ENCODE peak calls at places on chromosomes 12 and 14, in five cellular contexts. F is psoas muscle, R is suprapubic skin, W is Peyer's patch, O is heart right ventricle. U is an unnamed sample.

GRCh38 chr14:95222151-95222631 is 64.9 kb upstream of the DICER1 start:
- DNase-seq in F (peak), R (no peak), W (no peak), O (no peak), U (no peak)

GRCh38 chr12:92784356-92784755 is 81.6 kb downstream of the PLEKHG7 start:
- DNase-seq in F (no peak), R (no peak), W (no peak), O (no peak), U (no peak)

GRCh38 chr14:21382886-21383847 is 652 bp downstream of the SUPT16H start:
- DNase-seq in F (peak), R (no peak), W (peak), O (peak), U (peak)

GRCh38 chr12:122850695-122851350 is 15.6 kb downstream of the HIP1R start:
- DNase-seq in F (peak), R (no peak), W (no peak), O (no peak), U (no peak)

GRCh38 chr12:98399532-98399931 is 115.9 kb upstream of the TMPO start:
- DNase-seq in F (no peak), R (no peak), W (no peak), O (no peak), U (no peak)

GRCh38 chr12:80576641-80577418 is 130.6 kb upstream of the MYF6 start:
- DNase-seq in F (no peak), R (no peak), W (no peak), O (no peak), U (no peak)

GRCh38 chr12:6306599-6307220 is 3.8 kb upstream of the PLEKHG6 start:
- DNase-seq in F (no peak), R (no peak), W (peak), O (no peak), U (no peak)

GRCh38 chr12:124693356-124693755 is 125.9 kb upstream of the NCOR2 start:
- DNase-seq in F (no peak), R (no peak), W (no peak), O (no peak), U (no peak)

GRCh38 chr14:59343585-59343984 is 121.6 kb downstream of the GPR135 start:
- DNase-seq in F (no peak), R (no peak), W (no peak), O (peak), U (no peak)

GRCh38 chr14:37599527-37600368 is 4.3 kb downstream of the TTC6 start:
- DNase-seq in F (no peak), R (no peak), W (no peak), O (no peak), U (no peak)

GRCh38 chr12:57756406-57757341 is 1.8 kb downstream of the MARCHF9 start:
- DNase-seq in F (peak), R (no peak), W (peak), O (peak), U (no peak)

GRCh38 chr14:25231006-25231405 is 181.1 kb upstream of the STXBP6 start:
- DNase-seq in F (no peak), R (no peak), W (no peak), O (no peak), U (no peak)

GRCh38 chr14:103386632-103387329 is 1.6 kb downstream of the MARK3 start:
- DNase-seq in F (no peak), R (no peak), W (no peak), O (no peak), U (no peak)

GRCh38 chr12:55996201-55996714 is 818 bp upstream of the SUOX start:
- DNase-seq in F (peak), R (no peak), W (no peak), O (no peak), U (peak)

GRCh38 chr12:52149182-52149641 is 42.6 kb downstream of the KRT80 start:
- DNase-seq in F (no peak), R (no peak), W (no peak), O (no peak), U (no peak)

GRCh38 chr12:121062391-121063045 is 23.5 kb upstream of the OASL start:
- DNase-seq in F (no peak), R (peak), W (no peak), O (no peak), U (no peak)

GRCh38 chr12:132575661-132576060 is 34.7 kb downstream of the LRCOL1 start:
- DNase-seq in F (no peak), R (no peak), W (no peak), O (no peak), U (no peak)

GRCh38 chr14:67815573-67816235 is 686 bp downstream of the ZFYVE26 start:
- DNase-seq in F (no peak), R (no peak), W (no peak), O (no peak), U (no peak)

GRCh38 chr12:91023326-91024004 is 18.7 kb upstream of the EPYC start:
- DNase-seq in F (no peak), R (no peak), W (no peak), O (no peak), U (no peak)

GRCh38 chr14:68510201-68510600 is 282.7 kb downstream of the ZFP36L1 start:
- DNase-seq in F (peak), R (no peak), W (no peak), O (peak), U (no peak)

GRCh38 chr12:127785535-127785934 is 481.4 kb upstream of the TMEM132C start:
- DNase-seq in F (no peak), R (no peak), W (no peak), O (no peak), U (no peak)

GRCh38 chr12:99544457-99544856 is 103.1 kb upstream of the GARIN6 start:
- DNase-seq in F (no peak), R (no peak), W (no peak), O (no peak), U (no peak)

DNA sequence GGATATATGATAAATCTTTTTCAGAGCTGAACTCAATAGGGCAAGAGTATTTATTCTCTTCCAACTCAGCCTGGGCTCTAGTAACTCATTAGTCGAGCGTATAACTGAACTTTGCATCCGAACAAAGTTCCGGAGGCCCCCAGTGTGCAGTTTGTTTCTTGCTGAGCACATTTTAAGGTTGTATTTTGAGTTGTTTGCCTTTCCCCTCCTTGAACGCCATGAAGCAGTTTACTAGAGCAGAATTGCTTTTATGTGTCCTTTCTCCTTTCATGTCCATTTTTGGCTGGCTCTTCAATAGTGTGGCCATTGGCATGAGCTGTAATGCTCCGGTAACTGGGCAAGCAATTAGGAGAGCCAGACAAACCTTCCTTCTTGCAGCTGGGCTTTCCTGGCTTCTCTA is 105.3 kb downstream of the WIF1 start:
- DNase-seq in F (no peak), R (no peak), W (no peak), O (no peak), U (no peak)
- H3K27ac ChIP-seq in F (no peak), R (no peak), W (peak), O (no peak), U (no peak)

DNA sequence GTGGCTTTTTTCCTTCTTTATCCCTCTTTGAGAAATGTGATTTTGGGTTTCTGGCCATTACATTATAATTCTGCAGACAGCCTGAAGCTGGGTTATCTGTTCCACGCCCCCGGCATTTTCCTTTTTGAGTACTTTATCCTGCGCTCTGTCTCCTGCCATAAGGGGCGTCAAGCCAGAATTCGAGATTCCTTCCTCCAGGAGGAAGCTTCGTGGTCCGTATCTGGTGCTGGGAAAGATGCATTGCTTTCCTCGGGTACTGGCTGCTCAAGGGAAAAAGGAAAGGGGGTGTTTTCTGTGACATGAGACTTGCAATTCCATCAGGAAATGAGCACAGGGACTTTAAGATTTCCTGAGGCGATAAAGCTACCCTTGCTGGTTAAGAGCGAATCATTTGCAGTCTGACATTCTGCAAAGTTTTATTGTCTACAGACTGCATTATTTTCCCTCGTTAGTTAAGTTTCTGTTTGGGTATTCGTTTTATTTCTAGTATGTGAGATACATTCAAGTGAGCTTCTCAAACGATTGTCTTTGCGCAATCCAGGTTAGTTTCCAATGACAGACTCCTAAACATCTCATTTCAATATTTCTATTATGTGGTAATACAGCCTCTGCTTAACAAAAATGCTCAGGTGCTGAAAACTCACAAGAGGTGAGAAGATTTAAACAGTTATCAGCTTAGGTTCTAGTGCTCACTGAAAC is 706 bp downstream of the AKAP5 start:
- DNase-seq in F (no peak), R (no peak), W (no peak), O (no peak), U (no peak)
- TF ChIP-seq CTCF in F (no peak), R (no peak), W (no peak), O (peak), U (no peak)

GRCh38 chr12:46523863-46524770 is 151.5 kb upstream of the SLC38A2 start:
- DNase-seq in F (peak), R (no peak), W (no peak), O (no peak), U (no peak)
- H3K27ac ChIP-seq in F (peak), R (peak), W (peak), O (peak), U (peak)

GRCh38 chr14:78618379-78618778 is 448.2 kb downstream of the NRXN3 start:
- DNase-seq in F (no peak), R (no peak), W (no peak), O (no peak), U (no peak)
- TF ChIP-seq CTCF in F (no peak), R (no peak), W (no peak), O (no peak), U (no peak)

GRCh38 chr12:53996886-53997217 is 3.1 kb upstream of the HOXC9 start:
- DNase-seq in F (no peak), R (no peak), W (no peak), O (no peak), U (no peak)

GRCh38 chr12:53997324-53998173 is 2.4 kb upstream of the HOXC9 start:
- DNase-seq in F (peak), R (no peak), W (no peak), O (no peak), U (no peak)

GRCh38 chr12:53995311-53996187 is 4.4 kb upstream of the HOXC9 start:
- DNase-seq in F (peak), R (no peak), W (no peak), O (no peak), U (no peak)

GRCh38 chr12:53994691-53995310 is 5.2 kb upstream of the HOXC9 start:
- DNase-seq in F (no peak), R (no peak), W (no peak), O (no peak), U (no peak)

DNA sequence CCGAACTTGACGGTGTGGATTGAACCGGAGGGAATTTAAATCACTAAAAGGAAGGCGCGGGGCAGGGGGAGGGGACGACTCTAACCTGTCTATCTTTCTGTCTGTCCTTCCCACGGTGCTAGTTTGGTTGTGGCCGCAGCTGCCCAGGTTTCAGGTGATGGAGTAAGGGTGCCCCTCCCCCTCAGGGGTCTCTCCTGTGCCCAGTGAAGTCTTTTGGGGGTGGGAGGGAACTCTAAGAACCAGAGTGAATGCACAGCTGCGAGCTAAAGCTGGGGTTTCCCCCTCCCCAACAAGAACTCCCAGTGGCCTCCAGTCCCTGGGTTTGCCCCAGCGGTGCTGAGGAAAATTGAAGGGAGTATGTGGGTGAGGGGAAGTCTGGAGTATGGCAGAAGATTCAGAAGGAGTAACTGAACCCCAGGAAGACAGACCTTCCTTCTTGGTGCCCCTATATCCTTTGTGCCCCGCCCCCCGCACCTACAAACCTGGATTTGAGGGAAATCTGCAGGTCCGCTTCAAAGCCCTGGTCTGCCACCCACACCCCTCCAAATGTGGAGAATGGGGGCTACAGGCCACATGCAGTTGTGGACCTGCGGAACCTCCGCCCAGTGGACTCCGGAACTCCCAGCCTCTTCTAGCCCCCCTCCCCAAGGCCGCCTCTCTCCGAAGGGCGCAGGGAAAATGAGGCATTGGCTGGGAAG is 3.6 kb upstream of the HOXC9 start:
- DNase-seq in F (no peak), R (no peak), W (no peak), O (no peak), U (no peak)
- H3K27ac ChIP-seq in F (peak), R (peak), W (peak), O (no peak), U (no peak)

GRCh38 chr14:53408175-53408879 is 255.2 kb upstream of the DDHD1 start:
- DNase-seq in F (no peak), R (no peak), W (no peak), O (no peak), U (no peak)

GRCh38 chr14:53411110-53411509 is 258.0 kb upstream of the DDHD1 start:
- DNase-seq in F (no peak), R (no peak), W (no peak), O (no peak), U (no peak)

GRCh38 chr14:53409289-53409688 is 256.2 kb upstream of the DDHD1 start:
- DNase-seq in F (no peak), R (no peak), W (no peak), O (no peak), U (no peak)

GRCh38 chr14:53409974-53410373 is 256.9 kb upstream of the DDHD1 start:
- DNase-seq in F (no peak), R (no peak), W (no peak), O (no peak), U (no peak)

GRCh38 chr14:53412819-53413664 is 259.9 kb upstream of the DDHD1 start:
- DNase-seq in F (no peak), R (no peak), W (no peak), O (no peak), U (no peak)
- TF ChIP-seq CTCF in F (no peak), R (no peak), W (peak), O (peak), U (no peak)

GRCh38 chr12:24359418-24359817 is 409.9 kb upstream of the SOX5 start:
- DNase-seq in F (no peak), R (no peak), W (no peak), O (no peak), U (no peak)
- H3K27ac ChIP-seq in F (no peak), R (no peak), W (no peak), O (no peak), U (no peak)

GRCh38 chr12:95303476-95303875 is 85.9 kb downstream of the VEZT start:
- DNase-seq in F (no peak), R (no peak), W (no peak), O (no peak), U (no peak)
- TF ChIP-seq CTCF in F (no peak), R (no peak), W (no peak), O (no peak), U (no peak)

GRCh38 chr14:73753043-73753886 is 39.1 kb upstream of the PNMA1 start:
- DNase-seq in F (no peak), R (no peak), W (peak), O (no peak), U (no peak)
- H3K27ac ChIP-seq in F (peak), R (peak), W (peak), O (peak), U (peak)

DNA sequence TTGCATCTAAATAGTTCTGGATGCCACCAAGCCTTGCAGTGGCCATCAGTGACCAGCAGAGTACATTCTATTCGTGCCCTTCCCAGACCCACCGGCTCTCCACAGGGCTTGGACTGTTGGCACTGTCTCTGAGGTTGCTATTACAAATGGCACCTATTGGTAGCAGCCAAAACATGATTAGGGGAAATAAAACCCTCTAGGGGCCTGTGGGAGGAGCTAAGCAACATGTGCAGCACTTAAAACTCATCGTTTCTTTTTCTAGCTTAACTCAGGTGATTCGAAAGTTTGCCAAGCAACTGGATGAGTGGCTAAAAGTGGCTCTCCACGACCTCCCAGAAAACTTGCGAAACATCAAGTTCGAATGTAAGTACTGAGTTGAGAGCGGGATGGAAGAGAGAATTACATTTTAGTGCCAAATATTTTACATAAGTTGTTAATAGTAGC is 65.4 kb upstream of the RIC8B start:
- DNase-seq in F (no peak), R (no peak), W (no peak), O (no peak), U (peak)
- TF ChIP-seq CTCF in F (no peak), R (no peak), W (no peak), O (no peak), U (no peak)

U was measured in lung.